ENCODE peak calls at places on chromosomes 1 and 21, in five cellular contexts. C is upper lobe of right lung, G is IMR-90, P is ovary, N is mucosa of gallbladder. V is an unnamed sample.

GRCh38 chr1:230099435-230099834 is 32.4 kb downstream of the GALNT2 start:
- DNase-seq in C (no peak), G (no peak), P (no peak), N (no peak), V (no peak)

GRCh38 chr1:202249846-202250245 is 56.2 kb downstream of the LGR6 start:
- DNase-seq in C (no peak), G (no peak), P (no peak), N (no peak), V (no peak)

GRCh38 chr1:228837817-228838716 is 102.8 kb downstream of the RHOU start:
- DNase-seq in C (no peak), G (peak; percentile 93), P (peak; percentile 90), N (peak; percentile 91), V (peak; percentile 75)

GRCh38 chr21:33855190-33855589 is 60.4 kb downstream of the ATP5PO start:
- DNase-seq in C (no peak), G (no peak), P (no peak), N (no peak), V (no peak)

GRCh38 chr1:9207086-9207485 is 27.5 kb upstream of the H6PD start:
- DNase-seq in C (no peak), G (peak; percentile 93), P (no peak), N (no peak), V (no peak)

GRCh38 chr1:182795563-182796228 is 6.1 kb downstream of the NPL start:
- DNase-seq in C (no peak), G (no peak), P (no peak), N (peak; percentile 58), V (no peak)

GRCh38 chr21:41090981-41091380 is 77.0 kb upstream of the BACE2 start:
- DNase-seq in C (no peak), G (no peak), P (no peak), N (peak; percentile 34), V (no peak)

GRCh38 chr1:206469411-206469932 is 804 bp upstream of the IKBKE start:
- DNase-seq in C (no peak), G (no peak), P (no peak), N (no peak), V (no peak)

GRCh38 chr1:96901783-96902363 is 180.3 kb downstream of the PTBP2 start:
- DNase-seq in C (no peak), G (no peak), P (no peak), N (no peak), V (no peak)

GRCh38 chr21:27408826-27409225 is 441.9 kb upstream of the ADAMTS5 start:
- DNase-seq in C (no peak), G (no peak), P (no peak), N (no peak), V (no peak)

GRCh38 chr1:197170538-197170937 is 24.1 kb upstream of the ASPM start:
- DNase-seq in C (no peak), G (no peak), P (no peak), N (no peak), V (no peak)

GRCh38 chr1:116203192-116203723 is 92.1 kb downstream of the MAB21L3 start:
- DNase-seq in C (no peak), G (no peak), P (no peak), N (no peak), V (no peak)

GRCh38 chr21:38042246-38042645 is 126.0 kb upstream of the KCNJ6 start:
- DNase-seq in C (no peak), G (no peak), P (no peak), N (no peak), V (no peak)

GRCh38 chr1:208058212-208059155 is 147.6 kb upstream of the CD34 start:
- DNase-seq in C (no peak), G (no peak), P (no peak), N (no peak), V (no peak)

GRCh38 chr1:118507391-118507790 is 322.4 kb upstream of the SPAG17 start:
- DNase-seq in C (no peak), G (no peak), P (no peak), N (no peak), V (no peak)

GRCh38 chr1:109425902-109426277 is 358 bp downstream of the PSMA5 start:
- DNase-seq in C (no peak), G (peak; percentile 53), P (no peak), N (no peak), V (peak; percentile 62)

GRCh38 chr1:113809651-113810602 is 2.3 kb downstream of the RSBN1 start:
- DNase-seq in C (no peak), G (peak; percentile 50), P (no peak), N (no peak), V (no peak)

GRCh38 chr1:180268556-180269044 is 38.5 kb downstream of the LHX4 start:
- DNase-seq in C (no peak), G (no peak), P (no peak), N (no peak), V (no peak)

GRCh38 chr1:56180806-56181205 is 398.6 kb downstream of the PLPP3 start:
- DNase-seq in C (no peak), G (peak; percentile 31), P (no peak), N (no peak), V (no peak)

GRCh38 chr1:41392528-41392924 is 31.3 kb downstream of the FOXO6 start:
- DNase-seq in C (no peak), G (no peak), P (no peak), N (no peak), V (no peak)

GRCh38 chr1:160096491-160097116 is 1.8 kb downstream of the IGSF8 start:
- DNase-seq in C (peak; percentile 35), G (peak; percentile 52), P (no peak), N (no peak), V (no peak)

GRCh38 chr1:10980094-10980577 is 32.3 kb upstream of the TARDBP start:
- DNase-seq in C (peak; percentile 88), G (peak; percentile 31), P (no peak), N (peak; percentile 86), V (peak; percentile 79)

GRCh38 chr21:14267071-14267470 is 51.1 kb downstream of the RBM11 start:
- DNase-seq in C (no peak), G (no peak), P (no peak), N (no peak), V (no peak)

GRCh38 chr21:33377221-33377620 is 26.0 kb upstream of the IFNGR2 start:
- DNase-seq in C (no peak), G (no peak), P (no peak), N (no peak), V (no peak)

GRCh38 chr21:44253832-44254700 is 7.6 kb downstream of the DNMT3L start:
- DNase-seq in C (no peak), G (no peak), P (peak; percentile 14), N (no peak), V (no peak)

GRCh38 chr1:181213056-181213455 is 124.6 kb downstream of the IER5 start:
- DNase-seq in C (no peak), G (no peak), P (no peak), N (no peak), V (no peak)

GRCh38 chr1:18530567-18531502 is 50.1 kb downstream of the KLHDC7A start:
- DNase-seq in C (peak; percentile 23), G (no peak), P (no peak), N (peak; percentile 17), V (no peak)

GRCh38 chr21:33908760-33909159 is 6.8 kb downstream of the ATP5PO start:
- DNase-seq in C (no peak), G (no peak), P (no peak), N (no peak), V (no peak)

GRCh38 chr1:23554481-23555224 is 4.6 kb downstream of the ID3 start:
- DNase-seq in C (peak; percentile 93), G (peak; percentile 85), P (peak; percentile 85), N (peak; percentile 82), V (peak; percentile 85)

GRCh38 chr1:243234978-243235657 is 20.0 kb downstream of the CEP170 start:
- DNase-seq in C (no peak), G (peak; percentile 79), P (no peak), N (no peak), V (no peak)

GRCh38 chr1:53688703-53689102 is 50.3 kb downstream of the GLIS1 start:
- DNase-seq in C (no peak), G (no peak), P (no peak), N (no peak), V (no peak)

V was measured in left cardiac atrium.